ENCODE peak calls at places on chromosomes 13 and 19, in four cellular contexts. Y, K, X and Z are unnamed samples.

GRCh38 chr19:14440049-14440448 is 6.9 kb downstream of the PKN1 start:
- DNase-seq in Y (no peak), K (peak; percentile 80), X (peak; percentile 73), Z (peak; percentile 51)

GRCh38 chr19:32662186-32662585 is 12.8 kb downstream of the ANKRD27 start:
- DNase-seq in Y (no peak), K (peak; percentile 43), X (no peak), Z (no peak)

GRCh38 chr13:34764246-34764645 is 177.8 kb upstream of the NBEA start:
- DNase-seq in Y (no peak), K (no peak), X (no peak), Z (no peak)

GRCh38 chr19:16496613-16496983 is 404 bp downstream of the C19orf44 start:
- DNase-seq in Y (no peak), K (peak; percentile 66), X (no peak), Z (no peak)

GRCh38 chr19:39183100-39183499 is 13.7 kb upstream of the NCCRP1 start:
- DNase-seq in Y (no peak), K (no peak), X (no peak), Z (no peak)

GRCh38 chr19:32166238-32166637 is 179.2 kb upstream of the ZNF507 start:
- DNase-seq in Y (no peak), K (no peak), X (peak; percentile 35), Z (no peak)

GRCh38 chr13:98050041-98050466 is 92.8 kb upstream of the FARP1 start:
- DNase-seq in Y (no peak), K (no peak), X (no peak), Z (no peak)

GRCh38 chr19:56905616-56906015 is 65.1 kb upstream of the PEG3 start:
- DNase-seq in Y (no peak), K (no peak), X (no peak), Z (no peak)

GRCh38 chr13:43159007-43159406 is 135.6 kb downstream of the DNAJC15 start:
- DNase-seq in Y (no peak), K (no peak), X (no peak), Z (no peak)

GRCh38 chr13:81383441-81383840 is 1042.5 kb upstream of the SPRY2 start:
- DNase-seq in Y (no peak), K (no peak), X (no peak), Z (no peak)

GRCh38 chr13:30111810-30112209 is 195.5 kb downstream of the KATNAL1 start:
- DNase-seq in Y (no peak), K (no peak), X (no peak), Z (no peak)

GRCh38 chr13:30352121-30352520 is 44.8 kb upstream of the KATNAL1 start:
- DNase-seq in Y (no peak), K (no peak), X (no peak), Z (no peak)

GRCh38 chr13:46160474-46161066 is 21.4 kb downstream of the LCP1 start:
- DNase-seq in Y (no peak), K (no peak), X (no peak), Z (no peak)

GRCh38 chr19:45824041-45824471 is 8.9 kb upstream of the RSPH6A start:
- DNase-seq in Y (no peak), K (no peak), X (no peak), Z (no peak)

GRCh38 chr13:46899801-46900200 is 2.9 kb upstream of the HTR2A start:
- DNase-seq in Y (peak; percentile 24), K (no peak), X (no peak), Z (no peak)

GRCh38 chr19:54439174-54439851 is 9.7 kb upstream of the LENG8 start:
- DNase-seq in Y (peak; percentile 53), K (no peak), X (no peak), Z (no peak)

GRCh38 chr13:34156841-34157365 is 339.0 kb downstream of the RFC3 start:
- DNase-seq in Y (no peak), K (peak; percentile 74), X (no peak), Z (peak; percentile 11)

GRCh38 chr19:32404213-32404938 is 1.2 kb upstream of the DPY19L3 start:
- DNase-seq in Y (no peak), K (no peak), X (no peak), Z (no peak)

GRCh38 chr13:24682353-24682752 is 2.1 kb downstream of the ATP12A start:
- DNase-seq in Y (no peak), K (no peak), X (no peak), Z (no peak)

GRCh38 chr13:45242070-45242469 is 41.2 kb upstream of the KCTD4 start:
- DNase-seq in Y (no peak), K (no peak), X (peak; percentile 50), Z (no peak)